ENCODE peak calls at places on chromosomes 13 and 19, in ten cellular contexts. O is dorsolateral prefrontal cortex; Z is stimulated activated CD8-positive, alpha-beta memory T cell treated with anti-CD3 and anti-CD28 coated beads, Interleukin-4, amount 100 ng/mL, for 1 hour; S is NCI-H1105 treated with DMSO at 0.1 percent for 48 hours; H is pons; G is sciatic nerve; F is hypothalamus; U is cortex of kidney; P is kidney; M is osteoblast. L is an unnamed sample.

GRCh38 chr13:37429976-37430375 is 168.6 kb downstream of the POSTN start:
- DNase-seq in O (no peak), Z (no peak), S (no peak), H (no peak), G (no peak), F (no peak), U (no peak), P (no peak), M (no peak), L (no peak)

GRCh38 chr13:108226184-108226583 is 8.0 kb downstream of the ABHD13 start:
- DNase-seq in O (no peak), Z (no peak), S (peak), H (no peak), G (no peak), F (no peak), U (no peak), P (no peak), M (peak), L (no peak)

GRCh38 chr19:44951179-44952159 is 3.7 kb upstream of the CLPTM1 start:
- DNase-seq in O (peak), Z (peak), S (peak), H (peak), G (peak), F (peak), U (no peak), P (no peak), M (peak), L (peak)

GRCh38 chr13:49540552-49540951 is 44.8 kb downstream of the PHF11 start:
- DNase-seq in O (no peak), Z (no peak), S (no peak), H (no peak), G (no peak), F (no peak), U (no peak), P (no peak), M (no peak), L (no peak)

GRCh38 chr13:30105381-30105780 is 202.0 kb downstream of the KATNAL1 start:
- DNase-seq in O (no peak), Z (no peak), S (no peak), H (no peak), G (no peak), F (no peak), U (no peak), P (no peak), M (no peak), L (no peak)

GRCh38 chr13:42905542-42905941 is 86.5 kb downstream of the EPSTI1 start:
- DNase-seq in O (no peak), Z (no peak), S (no peak), H (no peak), G (no peak), F (no peak), U (no peak), P (no peak), M (no peak), L (no peak)

GRCh38 chr19:2455481-2456300 is 1.1 kb downstream of the LMNB2 start:
- DNase-seq in O (no peak), Z (no peak), S (no peak), H (no peak), G (peak), F (no peak), U (no peak), P (peak), M (peak), L (no peak)

GRCh38 chr13:111179908-111180756 is 65.0 kb downstream of the ARHGEF7 start:
- DNase-seq in O (no peak), Z (no peak), S (no peak), H (no peak), G (no peak), F (no peak), U (no peak), P (no peak), M (no peak), L (no peak)

GRCh38 chr19:50512112-50512998 is 1.4 kb downstream of the ASPDH start:
- DNase-seq in O (peak), Z (no peak), S (no peak), H (no peak), G (no peak), F (no peak), U (no peak), P (peak), M (no peak), L (no peak)

GRCh38 chr19:2787115-2787514 is 1.8 kb downstream of the THOP1 start:
- DNase-seq in O (no peak), Z (no peak), S (no peak), H (no peak), G (no peak), F (no peak), U (no peak), P (no peak), M (no peak), L (no peak)

GRCh38 chr13:25177012-25177411 is 4.9 kb upstream of the AMER2 start:
- DNase-seq in O (peak), Z (no peak), S (no peak), H (peak), G (no peak), F (no peak), U (no peak), P (no peak), M (no peak), L (peak)

GRCh38 chr19:46474211-46474610 is 2.8 kb upstream of the PNMA8A start:
- DNase-seq in O (peak), Z (no peak), S (no peak), H (no peak), G (no peak), F (no peak), U (no peak), P (peak), M (peak), L (no peak)

GRCh38 chr13:110201114-110201513 is 105.8 kb downstream of the COL4A1 start:
- DNase-seq in O (no peak), Z (no peak), S (no peak), H (no peak), G (no peak), F (no peak), U (no peak), P (no peak), M (no peak), L (no peak)

GRCh38 chr13:87042946-87043345 is 628.2 kb upstream of the SLITRK5 start:
- DNase-seq in O (no peak), Z (no peak), S (peak), H (no peak), G (no peak), F (no peak), U (no peak), P (no peak), M (no peak), L (no peak)

GRCh38 chr13:110528371-110528770 is 33.2 kb downstream of the RAB20 start:
- DNase-seq in O (no peak), Z (no peak), S (no peak), H (peak), G (no peak), F (no peak), U (no peak), P (no peak), M (peak), L (no peak)

GRCh38 chr19:56477429-56478338 is 539 bp upstream of the ZNF667 start:
- DNase-seq in O (peak), Z (no peak), S (no peak), H (peak), G (peak), F (peak), U (peak), P (peak), M (peak), L (peak)

GRCh38 chr19:42335374-42335936 is 10.0 kb downstream of the MEGF8 start:
- DNase-seq in O (no peak), Z (no peak), S (no peak), H (no peak), G (no peak), F (no peak), U (no peak), P (no peak), M (peak), L (no peak)

GRCh38 chr19:33532859-33533455 is 11.4 kb upstream of the PEPD start:
- DNase-seq in O (no peak), Z (no peak), S (no peak), H (no peak), G (no peak), F (no peak), U (no peak), P (no peak), M (peak), L (no peak)

GRCh38 chr13:100550433-100550832 is 38.2 kb downstream of the GGACT start:
- DNase-seq in O (no peak), Z (no peak), S (no peak), H (peak), G (peak), F (peak), U (no peak), P (peak), M (peak), L (no peak)

GRCh38 chr13:87684850-87685735 is 13.9 kb downstream of the SLITRK5 start:
- DNase-seq in O (no peak), Z (no peak), S (no peak), H (no peak), G (no peak), F (no peak), U (no peak), P (no peak), M (no peak), L (no peak)

GRCh38 chr19:51664131-51664530 is 17.5 kb upstream of the SIGLEC14 start:
- DNase-seq in O (no peak), Z (no peak), S (no peak), H (peak), G (no peak), F (no peak), U (no peak), P (no peak), M (no peak), L (peak)

GRCh38 chr13:32726374-32727037 is 140.3 kb downstream of the PDS5B start:
- DNase-seq in O (no peak), Z (no peak), S (no peak), H (no peak), G (no peak), F (no peak), U (no peak), P (no peak), M (no peak), L (no peak)

GRCh38 chr19:44649578-44650145 is 6.0 kb downstream of the PVR start:
- DNase-seq in O (no peak), Z (no peak), S (no peak), H (no peak), G (no peak), F (no peak), U (no peak), P (no peak), M (no peak), L (no peak)

GRCh38 chr13:38262211-38262610 is 87.4 kb upstream of the UFM1 start:
- DNase-seq in O (no peak), Z (no peak), S (no peak), H (no peak), G (no peak), F (no peak), U (no peak), P (no peak), M (peak), L (no peak)

GRCh38 chr13:34567558-34567957 is 374.5 kb upstream of the NBEA start:
- DNase-seq in O (no peak), Z (no peak), S (no peak), H (no peak), G (no peak), F (no peak), U (no peak), P (no peak), M (no peak), L (no peak)

GRCh38 chr19:4896372-4896771 is 6.3 kb downstream of the ARRDC5 start:
- DNase-seq in O (no peak), Z (no peak), S (no peak), H (no peak), G (no peak), F (no peak), U (no peak), P (peak), M (no peak), L (no peak)

GRCh38 chr13:98910501-98910951 is 67.3 kb downstream of the DOCK9 start:
- DNase-seq in O (no peak), Z (no peak), S (no peak), H (no peak), G (no peak), F (no peak), U (no peak), P (no peak), M (no peak), L (no peak)

GRCh38 chr13:110388141-110388943 is 81.3 kb downstream of the COL4A2 start:
- DNase-seq in O (no peak), Z (no peak), S (no peak), H (no peak), G (no peak), F (no peak), U (no peak), P (peak), M (peak), L (no peak)

GRCh38 chr19:46393456-46394397 is 19.6 kb downstream of the CCDC8 start:
- DNase-seq in O (no peak), Z (no peak), S (no peak), H (no peak), G (no peak), F (no peak), U (no peak), P (peak), M (peak), L (no peak)

GRCh38 chr13:37460211-37460610 is 138.4 kb downstream of the POSTN start:
- DNase-seq in O (no peak), Z (no peak), S (no peak), H (no peak), G (no peak), F (no peak), U (no peak), P (no peak), M (no peak), L (no peak)

GRCh38 chr13:55439450-55439849 is 1701.3 kb upstream of the PRR20A start:
- DNase-seq in O (no peak), Z (no peak), S (no peak), H (no peak), G (no peak), F (no peak), U (no peak), P (no peak), M (peak), L (no peak)

GRCh38 chr13:36124236-36124822 is 6.9 kb downstream of the DCLK1 start:
- DNase-seq in O (no peak), Z (no peak), S (peak), H (peak), G (peak), F (peak), U (no peak), P (no peak), M (peak), L (no peak)

GRCh38 chr13:30739646-30740642 is 4.6 kb downstream of the ALOX5AP start:
- DNase-seq in O (no peak), Z (no peak), S (no peak), H (no peak), G (no peak), F (no peak), U (no peak), P (no peak), M (peak), L (no peak)

GRCh38 chr13:65670014-65670625 is 1560.0 kb downstream of the PCDH9 start:
- DNase-seq in O (no peak), Z (no peak), S (no peak), H (no peak), G (no peak), F (no peak), U (no peak), P (no peak), M (no peak), L (no peak)

GRCh38 chr19:18541258-18541991 is 1.9 kb downstream of the FKBP8 start:
- DNase-seq in O (peak), Z (no peak), S (no peak), H (no peak), G (no peak), F (no peak), U (no peak), P (no peak), M (peak), L (no peak)

GRCh38 chr13:48595330-48596127 is 58.2 kb upstream of the CYSLTR2 start:
- DNase-seq in O (peak), Z (no peak), S (peak), H (peak), G (peak), F (peak), U (no peak), P (no peak), M (no peak), L (peak)

GRCh38 chr19:48095637-48096175 is 14.9 kb downstream of the PLA2G4C start:
- DNase-seq in O (no peak), Z (no peak), S (no peak), H (no peak), G (no peak), F (no peak), U (no peak), P (no peak), M (peak), L (no peak)

GRCh38 chr19:57052102-57052501 is 67.7 kb upstream of the USP29 start:
- DNase-seq in O (no peak), Z (no peak), S (no peak), H (peak), G (no peak), F (no peak), U (no peak), P (no peak), M (no peak), L (no peak)

L was measured in anterior cingulate cortex.